ENCODE peak calls at places on chromosome 9, in six cellular contexts. One of them, this sample, is unnamed.
A peak's percentile ranks its signal among the peaks of the same experiment; 100 is the strongest.

GRCh38 chr9:120454427-120454826 is 125.5 kb downstream of the CDK5RAP2 start:
- DNase-seq in sigmoid colon: no peak
- DNase-seq in pancreas: no peak
- DNase-seq in neural crest cell: no peak
- DNase-seq in nephron progenitor cell: no peak
- DNase-seq in BJ: no peak
- DNase-seq in this sample: no peak

GRCh38 chr9:121889990-121890563 is 203.0 kb downstream of the TTLL11 start:
- DNase-seq in nephron progenitor cell: no peak
- DNase-seq in BJ: no peak
- DNase-seq in pancreas: no peak
- DNase-seq in neural crest cell: no peak
- DNase-seq in sigmoid colon: no peak
- DNase-seq in this sample: no peak

GRCh38 chr9:38008168-38009034 is 60.6 kb downstream of the SHB start:
- DNase-seq in neural crest cell: peak; percentile 28
- DNase-seq in sigmoid colon: no peak
- DNase-seq in nephron progenitor cell: peak; percentile 69
- DNase-seq in pancreas: peak; percentile 58
- DNase-seq in BJ: peak; percentile 74
- DNase-seq in this sample: peak; percentile 93

GRCh38 chr9:79555474-79555873 is 16.3 kb upstream of the TLE4 start:
- DNase-seq in BJ: no peak
- DNase-seq in sigmoid colon: no peak
- DNase-seq in pancreas: no peak
- DNase-seq in nephron progenitor cell: no peak
- DNase-seq in neural crest cell: no peak
- DNase-seq in this sample: no peak

GRCh38 chr9:683509-684021 is 157.9 kb upstream of the DMRT1 start:
- DNase-seq in BJ: no peak
- DNase-seq in nephron progenitor cell: no peak
- DNase-seq in neural crest cell: no peak
- DNase-seq in pancreas: no peak
- DNase-seq in sigmoid colon: no peak
- DNase-seq in this sample: no peak

GRCh38 chr9:87497604-87498045 is at the start of gene DAPK1:
- DNase-seq in neural crest cell: peak; percentile 68
- DNase-seq in nephron progenitor cell: peak; percentile 82
- DNase-seq in BJ: no peak
- DNase-seq in sigmoid colon: peak; percentile 83
- DNase-seq in pancreas: peak; percentile 91
- DNase-seq in this sample: peak; percentile 12

GRCh38 chr9:68925175-68925574 is 88.7 kb downstream of the PRKACG start:
- DNase-seq in neural crest cell: no peak
- DNase-seq in sigmoid colon: no peak
- DNase-seq in BJ: no peak
- DNase-seq in pancreas: no peak
- DNase-seq in nephron progenitor cell: no peak
- DNase-seq in this sample: no peak

GRCh38 chr9:108662090-108662875 is 193.5 kb downstream of the ACTL7B start:
- DNase-seq in neural crest cell: no peak
- DNase-seq in BJ: no peak
- DNase-seq in nephron progenitor cell: no peak
- DNase-seq in pancreas: no peak
- DNase-seq in sigmoid colon: no peak
- DNase-seq in this sample: no peak

GRCh38 chr9:74803366-74804017 is 84.2 kb downstream of the TRPM6 start:
- DNase-seq in BJ: no peak
- DNase-seq in pancreas: no peak
- DNase-seq in neural crest cell: no peak
- DNase-seq in sigmoid colon: no peak
- DNase-seq in nephron progenitor cell: no peak
- DNase-seq in this sample: peak; percentile 8

GRCh38 chr9:89481161-89481915 is 16.6 kb downstream of the SEMA4D start:
- DNase-seq in BJ: no peak
- DNase-seq in pancreas: peak; percentile 36
- DNase-seq in neural crest cell: no peak
- DNase-seq in nephron progenitor cell: no peak
- DNase-seq in sigmoid colon: peak; percentile 47
- DNase-seq in this sample: no peak

GRCh38 chr9:118331622-118332045 is 627.4 kb downstream of the TLR4 start:
- DNase-seq in nephron progenitor cell: no peak
- DNase-seq in sigmoid colon: no peak
- DNase-seq in BJ: no peak
- DNase-seq in neural crest cell: no peak
- DNase-seq in pancreas: no peak
- DNase-seq in this sample: peak; percentile 92

GRCh38 chr9:134537891-134538520 is 103.6 kb upstream of the COL5A1 start:
- DNase-seq in pancreas: peak; percentile 51
- DNase-seq in neural crest cell: no peak
- DNase-seq in sigmoid colon: no peak
- DNase-seq in nephron progenitor cell: no peak
- DNase-seq in BJ: no peak
- DNase-seq in this sample: no peak

GRCh38 chr9:109996936-109997580 is 210.9 kb downstream of the C9orf152 start:
- DNase-seq in BJ: no peak
- DNase-seq in pancreas: no peak
- DNase-seq in sigmoid colon: no peak
- DNase-seq in neural crest cell: no peak
- DNase-seq in nephron progenitor cell: no peak
- DNase-seq in this sample: peak; percentile 26

GRCh38 chr9:137502008-137502913 is 43.1 kb upstream of the NSMF start:
- DNase-seq in BJ: no peak
- DNase-seq in pancreas: no peak
- DNase-seq in sigmoid colon: no peak
- DNase-seq in neural crest cell: peak; percentile 43
- DNase-seq in nephron progenitor cell: no peak
- DNase-seq in this sample: peak; percentile 23

GRCh38 chr9:32069169-32069813 is 315.2 kb upstream of the ACO1 start:
- DNase-seq in nephron progenitor cell: no peak
- DNase-seq in BJ: no peak
- DNase-seq in pancreas: no peak
- DNase-seq in neural crest cell: no peak
- DNase-seq in sigmoid colon: no peak
- DNase-seq in this sample: peak; percentile 28

GRCh38 chr9:130689937-130690700 is 3.5 kb upstream of the EXOSC2 start:
- DNase-seq in BJ: peak; percentile 65
- DNase-seq in sigmoid colon: peak; percentile 91
- DNase-seq in pancreas: no peak
- DNase-seq in neural crest cell: no peak
- DNase-seq in nephron progenitor cell: no peak
- DNase-seq in this sample: peak; percentile 99

GRCh38 chr9:87395804-87396458 is 101.7 kb upstream of the DAPK1 start:
- DNase-seq in nephron progenitor cell: no peak
- DNase-seq in BJ: no peak
- DNase-seq in neural crest cell: no peak
- DNase-seq in sigmoid colon: no peak
- DNase-seq in pancreas: no peak
- DNase-seq in this sample: no peak

GRCh38 chr9:82467478-82467877 is 478.9 kb downstream of the SPATA31D1 start:
- DNase-seq in nephron progenitor cell: no peak
- DNase-seq in BJ: no peak
- DNase-seq in sigmoid colon: no peak
- DNase-seq in neural crest cell: no peak
- DNase-seq in pancreas: no peak
- DNase-seq in this sample: no peak

GRCh38 chr9:82466616-82467251 is 478.2 kb downstream of the SPATA31D1 start:
- DNase-seq in neural crest cell: peak; percentile 25
- DNase-seq in BJ: no peak
- DNase-seq in pancreas: no peak
- DNase-seq in nephron progenitor cell: peak; percentile 48
- DNase-seq in sigmoid colon: no peak
- DNase-seq in this sample: no peak
- TF ChIP-seq CTCF in neural crest cell: peak; percentile 51
- TF ChIP-seq CTCF in BJ: peak; percentile 48
- TF ChIP-seq CTCF in pancreas: no peak
- TF ChIP-seq CTCF in nephron progenitor cell: peak; percentile 60
- TF ChIP-seq CTCF in sigmoid colon: no peak
- TF ChIP-seq CTCF in this sample: no peak

DNA sequence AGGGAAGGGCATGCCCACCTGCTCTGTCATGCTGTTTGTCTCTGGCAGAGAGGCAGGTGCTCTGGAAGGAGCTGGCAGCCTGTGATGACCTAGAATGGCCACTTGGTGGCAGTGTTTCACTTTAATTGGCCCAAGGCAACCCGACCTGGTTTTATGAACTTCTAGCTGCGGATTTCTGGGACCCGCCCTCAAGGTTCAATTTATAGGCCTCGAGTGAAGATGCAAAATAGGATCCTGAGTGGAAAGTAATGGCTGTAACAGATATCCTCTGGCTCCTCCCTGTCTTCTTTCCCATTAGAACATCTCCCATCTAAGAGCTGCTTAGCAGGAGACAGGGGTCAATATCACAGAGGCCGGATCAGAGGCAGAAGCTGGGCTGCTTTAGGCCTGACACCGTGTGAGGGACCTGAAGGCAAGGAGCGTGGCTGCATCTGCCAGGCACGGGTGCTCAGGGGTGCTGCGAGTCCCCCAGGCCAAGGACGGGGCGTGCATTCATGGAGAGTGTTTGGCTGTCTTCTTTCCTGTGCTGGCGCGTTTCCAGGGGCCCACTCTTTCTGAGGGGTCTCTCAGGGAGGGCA is 56.7 kb upstream of the SLC28A3 start:
- DNase-seq in BJ: no peak
- DNase-seq in sigmoid colon: peak; percentile 73
- DNase-seq in nephron progenitor cell: peak; percentile 81
- DNase-seq in pancreas: peak; percentile 78
- DNase-seq in neural crest cell: peak; percentile 76
- DNase-seq in this sample: peak; percentile 78
- TF ChIP-seq CTCF in BJ: peak; percentile 82
- TF ChIP-seq CTCF in sigmoid colon: peak; percentile 76
- TF ChIP-seq CTCF in nephron progenitor cell: peak; percentile 94
- TF ChIP-seq CTCF in pancreas: peak; percentile 95
- TF ChIP-seq CTCF in neural crest cell: peak; percentile 96
- TF ChIP-seq CTCF in this sample: peak; percentile 87

GRCh38 chr9:80602291-80602690 is 1030.5 kb downstream of the TLE4 start:
- DNase-seq in pancreas: no peak
- DNase-seq in neural crest cell: no peak
- DNase-seq in sigmoid colon: no peak
- DNase-seq in BJ: no peak
- DNase-seq in nephron progenitor cell: no peak
- DNase-seq in this sample: no peak
- TF ChIP-seq CTCF in pancreas: no peak
- TF ChIP-seq CTCF in neural crest cell: no peak
- TF ChIP-seq CTCF in sigmoid colon: no peak
- TF ChIP-seq CTCF in BJ: no peak
- TF ChIP-seq CTCF in nephron progenitor cell: no peak
- TF ChIP-seq CTCF in this sample: no peak

GRCh38 chr9:72930828-72931227 is 22.0 kb downstream of the ALDH1A1 start:
- DNase-seq in sigmoid colon: no peak
- DNase-seq in pancreas: no peak
- DNase-seq in neural crest cell: no peak
- DNase-seq in BJ: no peak
- DNase-seq in nephron progenitor cell: no peak
- DNase-seq in this sample: no peak
- TF ChIP-seq CTCF in sigmoid colon: no peak
- TF ChIP-seq CTCF in pancreas: no peak
- TF ChIP-seq CTCF in neural crest cell: no peak
- TF ChIP-seq CTCF in BJ: no peak
- TF ChIP-seq CTCF in nephron progenitor cell: no peak
- TF ChIP-seq CTCF in this sample: no peak

GRCh38 chr9:33818832-33819500 is 2.0 kb downstream of the UBE2R2 start:
- DNase-seq in neural crest cell: no peak
- DNase-seq in sigmoid colon: no peak
- DNase-seq in pancreas: no peak
- DNase-seq in BJ: peak; percentile 36
- DNase-seq in nephron progenitor cell: no peak
- DNase-seq in this sample: no peak

GRCh38 chr9:33818167-33818831 is 1.3 kb downstream of the UBE2R2 start:
- DNase-seq in sigmoid colon: no peak
- DNase-seq in pancreas: no peak
- DNase-seq in BJ: no peak
- DNase-seq in neural crest cell: no peak
- DNase-seq in nephron progenitor cell: no peak
- DNase-seq in this sample: no peak

GRCh38 chr9:33816327-33817252 is at the start of gene UBE2R2:
- DNase-seq in neural crest cell: peak; percentile 76
- DNase-seq in pancreas: peak; percentile 93
- DNase-seq in sigmoid colon: peak; percentile 95
- DNase-seq in BJ: peak; percentile 52
- DNase-seq in nephron progenitor cell: peak; percentile 89
- DNase-seq in this sample: peak; percentile 88

GRCh38 chr9:33815781-33816180 is 1.2 kb upstream of the UBE2R2 start:
- DNase-seq in BJ: no peak
- DNase-seq in neural crest cell: no peak
- DNase-seq in pancreas: no peak
- DNase-seq in nephron progenitor cell: no peak
- DNase-seq in sigmoid colon: no peak
- DNase-seq in this sample: no peak

GRCh38 chr9:33817327-33818166 is 587 bp downstream of the UBE2R2 start:
- DNase-seq in neural crest cell: peak; percentile 62
- DNase-seq in sigmoid colon: peak; percentile 83
- DNase-seq in pancreas: peak; percentile 70
- DNase-seq in nephron progenitor cell: peak; percentile 69
- DNase-seq in BJ: no peak
- DNase-seq in this sample: peak; percentile 55
- TF ChIP-seq CTCF in neural crest cell: peak; percentile 43
- TF ChIP-seq CTCF in sigmoid colon: no peak
- TF ChIP-seq CTCF in pancreas: no peak
- TF ChIP-seq CTCF in nephron progenitor cell: no peak
- TF ChIP-seq CTCF in BJ: peak; percentile 36
- TF ChIP-seq CTCF in this sample: no peak

DNA sequence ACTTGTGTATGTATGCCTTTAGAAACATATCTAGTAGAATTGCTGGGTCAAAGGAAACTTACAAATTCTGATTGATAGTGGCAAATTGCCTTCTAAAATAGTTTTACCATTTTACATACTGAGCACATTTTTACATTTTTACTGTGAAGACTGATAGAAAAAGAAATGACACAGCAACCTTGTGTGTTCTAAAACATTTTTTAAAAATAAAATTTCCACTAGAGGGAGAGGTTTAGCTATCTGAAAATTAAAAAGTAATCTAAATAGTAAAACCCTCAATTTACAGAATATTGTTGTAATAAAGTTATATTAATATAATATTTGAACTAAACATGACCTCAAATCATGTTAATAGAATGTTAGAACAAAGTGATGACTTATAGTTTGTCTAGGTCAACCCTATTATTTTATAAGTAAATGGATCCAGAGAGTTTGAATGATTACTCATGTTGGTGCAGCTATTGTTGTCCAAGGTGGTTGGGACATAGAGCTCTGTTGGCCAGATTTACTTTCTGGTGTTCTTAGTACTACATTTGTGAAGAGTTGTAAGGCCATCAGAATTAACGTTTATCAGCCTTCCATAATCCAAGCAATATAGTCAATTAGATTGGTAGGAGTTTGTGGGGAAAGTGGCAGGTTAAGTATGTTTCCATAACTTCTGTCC is 17.2 kb downstream of the CENPP start:
- DNase-seq in pancreas: no peak
- DNase-seq in nephron progenitor cell: no peak
- DNase-seq in sigmoid colon: no peak
- DNase-seq in neural crest cell: no peak
- DNase-seq in BJ: no peak
- DNase-seq in this sample: no peak
- TF ChIP-seq CTCF in pancreas: no peak
- TF ChIP-seq CTCF in nephron progenitor cell: no peak
- TF ChIP-seq CTCF in sigmoid colon: peak; percentile 46
- TF ChIP-seq CTCF in neural crest cell: no peak
- TF ChIP-seq CTCF in BJ: peak; percentile 26
- TF ChIP-seq CTCF in this sample: peak; percentile 32

This sample was measured in MCF 10A.